ENCODE peak calls at places on chromosomes 1 and 21, in nine cellular contexts. R, N, D, W, E, Q, P, X and Z are unnamed samples.

GRCh38 chr1:10877894-10878293 is 81.4 kb upstream of the CASZ1 start:
- DNase-seq in R (no peak), N (no peak), D (no peak), W (no peak), E (no peak), Q (no peak), P (no peak), X (no peak), Z (no peak)

GRCh38 chr1:16920951-16921350 is 780 bp upstream of the CROCC start:
- DNase-seq in R (no peak), N (no peak), D (no peak), W (no peak), E (no peak), Q (no peak), P (no peak), X (no peak), Z (peak; percentile 6)

GRCh38 chr1:25031966-25032667 is 102.0 kb upstream of the RUNX3 start:
- DNase-seq in R (peak; percentile 63), N (no peak), D (peak; percentile 93), W (peak; percentile 76), E (peak; percentile 81), Q (peak; percentile 66), P (no peak), X (peak; percentile 84), Z (no peak)

GRCh38 chr1:221683681-221684080 is 58.2 kb downstream of the DUSP10 start:
- DNase-seq in R (no peak), N (no peak), D (no peak), W (no peak), E (no peak), Q (no peak), P (no peak), X (no peak), Z (no peak)

GRCh38 chr1:205444300-205444930 is 11.4 kb downstream of the BLACAT1 start:
- DNase-seq in R (no peak), N (no peak), D (no peak), W (no peak), E (no peak), Q (no peak), P (no peak), X (no peak), Z (no peak)

GRCh38 chr21:42234026-42234425 is 15.1 kb downstream of the ABCG1 start:
- DNase-seq in R (no peak), N (no peak), D (no peak), W (no peak), E (no peak), Q (no peak), P (no peak), X (no peak), Z (peak; percentile 41)

GRCh38 chr1:34165422-34165921 is 442 bp upstream of the CSMD2 start:
- DNase-seq in R (no peak), N (no peak), D (no peak), W (no peak), E (no peak), Q (no peak), P (no peak), X (no peak), Z (no peak)

GRCh38 chr1:63691672-63692425 is 82.0 kb upstream of the ROR1 start:
- DNase-seq in R (peak; percentile 94), N (no peak), D (peak; percentile 85), W (peak; percentile 84), E (peak; percentile 63), Q (no peak), P (peak; percentile 86), X (peak; percentile 14), Z (no peak)

GRCh38 chr1:223423641-223424233 is 30.5 kb downstream of the CCDC185 start:
- DNase-seq in R (peak; percentile 20), N (no peak), D (no peak), W (no peak), E (no peak), Q (no peak), P (no peak), X (no peak), Z (no peak)

GRCh38 chr1:55937840-55938375 is 641.5 kb downstream of the PLPP3 start:
- DNase-seq in R (no peak), N (no peak), D (no peak), W (no peak), E (no peak), Q (no peak), P (no peak), X (no peak), Z (no peak)

GRCh38 chr1:109617291-109617801 is 2.1 kb downstream of the GNAT2 start:
- DNase-seq in R (peak; percentile 97), N (no peak), D (peak; percentile 92), W (no peak), E (no peak), Q (no peak), P (no peak), X (no peak), Z (no peak)

GRCh38 chr1:175742790-175743459 is 470 bp downstream of the TNR start:
- DNase-seq in R (peak; percentile 16), N (no peak), D (peak; percentile 18), W (no peak), E (no peak), Q (no peak), P (no peak), X (no peak), Z (no peak)

GRCh38 chr1:241939798-241940197 is 17.8 kb upstream of the BECN2 start:
- DNase-seq in R (no peak), N (no peak), D (no peak), W (no peak), E (no peak), Q (no peak), P (no peak), X (no peak), Z (no peak)

GRCh38 chr21:45391743-45392079 is 13.3 kb upstream of the COL18A1 start:
- DNase-seq in R (no peak), N (no peak), D (no peak), W (no peak), E (no peak), Q (no peak), P (no peak), X (no peak), Z (no peak)

GRCh38 chr21:16588433-16588860 is 858.7 kb downstream of the USP25 start:
- DNase-seq in R (peak; percentile 84), N (peak; percentile 58), D (peak; percentile 90), W (peak; percentile 85), E (peak; percentile 31), Q (no peak), P (peak; percentile 74), X (no peak), Z (peak; percentile 65)
- H3K27ac ChIP-seq in R (no peak overlapping the region), N (peak overlapping the region; percentile 57), D (peak overlapping the region; percentile 91), W (peak overlapping the region; percentile 63), E (peak overlapping the region; percentile 50), Q (no peak overlapping the region), P (peak overlapping the region; percentile 86), X (no peak overlapping the region), Z (peak overlapping the region; percentile 87)

GRCh38 chr1:23525558-23526174 is 5.4 kb downstream of the E2F2 start:
- DNase-seq in R (no peak), N (no peak), D (no peak), W (no peak), E (no peak), Q (no peak), P (no peak), X (peak; percentile 14), Z (no peak)

GRCh38 chr1:23526329-23527041 is 4.5 kb downstream of the E2F2 start:
- DNase-seq in R (no peak), N (no peak), D (no peak), W (no peak), E (no peak), Q (no peak), P (no peak), X (no peak), Z (no peak)

GRCh38 chr1:23524716-23525401 is 6.2 kb downstream of the E2F2 start:
- DNase-seq in R (no peak), N (peak; percentile 55), D (no peak), W (no peak), E (peak; percentile 65), Q (no peak), P (no peak), X (peak; percentile 36), Z (no peak)

GRCh38 chr1:23522244-23523013 is 8.6 kb downstream of the E2F2 start:
- DNase-seq in R (peak; percentile 16), N (no peak), D (no peak), W (no peak), E (no peak), Q (no peak), P (no peak), X (no peak), Z (no peak)

DNA sequence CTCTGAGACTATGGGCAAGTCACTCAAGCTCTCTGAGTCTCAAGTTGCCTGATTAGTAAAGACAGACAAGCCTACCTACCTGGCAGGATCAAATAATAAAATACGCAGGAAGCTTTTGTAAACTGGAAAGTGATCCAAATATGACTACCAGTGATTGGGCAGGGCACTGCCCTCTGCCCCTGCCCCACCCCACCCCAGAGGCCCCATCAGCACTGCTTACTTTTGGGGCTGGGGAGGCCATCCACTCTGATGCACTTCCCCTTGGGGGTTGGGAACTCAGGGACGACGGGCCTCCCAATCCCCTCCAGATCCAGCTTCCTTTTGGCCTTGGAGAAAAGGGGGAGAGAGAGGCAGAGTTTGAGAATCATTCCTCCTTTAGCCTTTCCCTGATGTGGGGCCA is 6.9 kb downstream of the E2F2 start:
- DNase-seq in R (no peak), N (no peak), D (no peak), W (no peak), E (no peak), Q (no peak), P (no peak), X (no peak), Z (no peak)
- H3K27ac ChIP-seq in R (no peak overlapping the region), N (no peak overlapping the region), D (no peak overlapping the region), W (no peak overlapping the region), E (no peak overlapping the region), Q (no peak overlapping the region), P (no peak overlapping the region), X (peak overlapping the region; percentile 60), Z (no peak overlapping the region)

GRCh38 chr1:160094806-160095205 is 3.6 kb downstream of the IGSF8 start:
- DNase-seq in R (no peak), N (no peak), D (no peak), W (no peak), E (no peak), Q (no peak), P (no peak), X (no peak), Z (no peak)

GRCh38 chr1:160093069-160093395 is 5.4 kb downstream of the IGSF8 start:
- DNase-seq in R (no peak), N (no peak), D (no peak), W (no peak), E (no peak), Q (no peak), P (no peak), X (no peak), Z (no peak)

GRCh38 chr1:160092366-160093068 is 5.9 kb downstream of the IGSF8 start:
- DNase-seq in R (no peak), N (no peak), D (no peak), W (no peak), E (no peak), Q (no peak), P (no peak), X (no peak), Z (no peak)

GRCh38 chr1:160094291-160094625 is 4.2 kb downstream of the IGSF8 start:
- DNase-seq in R (no peak), N (no peak), D (no peak), W (no peak), E (no peak), Q (no peak), P (no peak), X (no peak), Z (no peak)

GRCh38 chr1:160093624-160094290 is 4.7 kb downstream of the IGSF8 start:
- DNase-seq in R (no peak), N (no peak), D (no peak), W (no peak), E (no peak), Q (no peak), P (no peak), X (no peak), Z (no peak)
- H3K27ac ChIP-seq in R (no peak overlapping the region), N (peak overlapping the region; percentile 86), D (no peak overlapping the region), W (no peak overlapping the region), E (no peak overlapping the region), Q (no peak overlapping the region), P (peak overlapping the region; percentile 99), X (no peak overlapping the region), Z (no peak overlapping the region)

GRCh38 chr1:35305383-35305782 is 36.9 kb downstream of the ZMYM4 start:
- DNase-seq in R (no peak), N (no peak), D (no peak), W (no peak), E (no peak), Q (no peak), P (no peak), X (no peak), Z (no peak)
- H3K27ac ChIP-seq in R (no peak overlapping the region), N (no peak overlapping the region), D (no peak overlapping the region), W (no peak overlapping the region), E (no peak overlapping the region), Q (no peak overlapping the region), P (no peak overlapping the region), X (no peak overlapping the region), Z (peak overlapping the region; percentile 88)